ENCODE peak calls at places on chromosomes 2 and 18, in five cellular contexts. Y, F, I, A and L are unnamed samples.

GRCh38 chr2:173401716-173402326 is 47.1 kb downstream of the CDCA7 start:
- DNase-seq in A (no peak), I (no peak), Y (no peak), F (no peak), L (no peak)

GRCh38 chr2:100043246-100043890 is 99.0 kb downstream of the AFF3 start:
- DNase-seq in Y (no peak), A (no peak), F (no peak), I (no peak), L (no peak)

GRCh38 chr2:29360016-29360784 is 245.0 kb downstream of the CLIP4 start:
- DNase-seq in A (no peak), Y (no peak), F (no peak), I (no peak), L (no peak)

GRCh38 chr18:59345556-59345955 is 13.5 kb downstream of the LMAN1 start:
- DNase-seq in F (no peak), Y (no peak), A (no peak), I (no peak), L (no peak)

GRCh38 chr2:85421706-85422457 is 3.4 kb downstream of the SH2D6 start:
- DNase-seq in I (no peak), Y (no peak), F (no peak), A (no peak), L (no peak)

GRCh38 chr18:44766461-44766860 is 85.8 kb downstream of the SETBP1 start:
- DNase-seq in I (no peak), F (no peak), A (no peak), Y (no peak), L (no peak)

GRCh38 chr2:20425884-20426283 is 21.0 kb upstream of the RHOB start:
- DNase-seq in F (no peak), Y (peak; percentile 50), I (no peak), A (no peak), L (no peak)

GRCh38 chr2:216031960-216032689 is 18.8 kb upstream of the MREG start:
- DNase-seq in A (no peak), Y (no peak), I (no peak), F (no peak), L (no peak)